ENCODE peak calls at places on chromosomes 2 and 18, in ten cellular contexts. V, H, K, A, P, L, Y, O, M and W are unnamed samples.

GRCh38 chr2:156589381-156590079 is 153.4 kb downstream of the GPD2 start:
- DNase-seq in V (no peak), H (peak; percentile 23), K (peak; percentile 22), A (peak; percentile 15), P (peak; percentile 31), L (peak; percentile 76), Y (no peak), O (no peak), M (peak; percentile 78), W (peak; percentile 13)

GRCh38 chr2:27079233-27080139 is 1.1 kb downstream of the EMILIN1 start:
- DNase-seq in V (no peak), H (no peak), K (peak; percentile 34), A (no peak), P (no peak), L (no peak), Y (peak; percentile 47), O (no peak), M (no peak), W (no peak)

GRCh38 chr2:156189143-156189542 is 143.4 kb downstream of the NR4A2 start:
- DNase-seq in V (peak; percentile 63), H (no peak), K (no peak), A (no peak), P (peak; percentile 43), L (no peak), Y (no peak), O (no peak), M (no peak), W (no peak)

GRCh38 chr2:40282428-40282827 is 169.5 kb downstream of the SLC8A1 start:
- DNase-seq in V (no peak), H (no peak), K (no peak), A (peak; percentile 22), P (no peak), L (peak; percentile 51), Y (no peak), O (no peak), M (peak; percentile 39), W (no peak)

GRCh38 chr2:201777043-201777442 is 3.7 kb downstream of the ALS2 start:
- DNase-seq in V (no peak), H (no peak), K (no peak), A (no peak), P (no peak), L (no peak), Y (no peak), O (no peak), M (no peak), W (no peak)

GRCh38 chr2:206533977-206534376 is 90.6 kb downstream of the ADAM23 start:
- DNase-seq in V (no peak), H (no peak), K (no peak), A (no peak), P (no peak), L (no peak), Y (no peak), O (no peak), M (no peak), W (no peak)

GRCh38 chr2:88765154-88765948 is 73.9 kb downstream of the RPIA start:
- DNase-seq in V (peak; percentile 75), H (peak; percentile 45), K (peak; percentile 66), A (no peak), P (peak; percentile 58), L (peak; percentile 14), Y (no peak), O (peak; percentile 81), M (peak; percentile 10), W (no peak)

GRCh38 chr2:109487237-109487869 is 126.4 kb downstream of the SEPTIN10 start:
- DNase-seq in V (no peak), H (no peak), K (no peak), A (peak; percentile 44), P (no peak), L (peak; percentile 93), Y (no peak), O (no peak), M (peak; percentile 47), W (no peak)

GRCh38 chr2:143686585-143687164 is 557.5 kb downstream of the ARHGAP15 start:
- DNase-seq in V (no peak), H (no peak), K (no peak), A (peak; percentile 8), P (no peak), L (peak; percentile 68), Y (no peak), O (no peak), M (peak; percentile 66), W (peak; percentile 9)

GRCh38 chr2:101884423-101884822 is 107.3 kb upstream of the IL1R2 start:
- DNase-seq in V (no peak), H (no peak), K (no peak), A (no peak), P (no peak), L (no peak), Y (no peak), O (no peak), M (no peak), W (no peak)

GRCh38 chr18:43515481-43515880 is 238.2 kb upstream of the SYT4 start:
- DNase-seq in V (no peak), H (no peak), K (no peak), A (no peak), P (no peak), L (no peak), Y (no peak), O (no peak), M (no peak), W (no peak)

GRCh38 chr2:111662771-111663470 is 221.1 kb downstream of the ANAPC1 start:
- DNase-seq in V (peak; percentile 18), H (no peak), K (no peak), A (no peak), P (no peak), L (peak; percentile 56), Y (no peak), O (no peak), M (peak; percentile 7), W (no peak)

GRCh38 chr2:46914578-46915230 is 902 bp downstream of the MCFD2 start:
- DNase-seq in V (no peak), H (no peak), K (no peak), A (no peak), P (no peak), L (no peak), Y (no peak), O (no peak), M (no peak), W (no peak)

GRCh38 chr2:207836526-207837133 is 66.9 kb upstream of the FZD5 start:
- DNase-seq in V (peak; percentile 50), H (no peak), K (no peak), A (no peak), P (peak; percentile 46), L (peak; percentile 55), Y (no peak), O (no peak), M (no peak), W (no peak)

GRCh38 chr18:57664600-57665165 is 43.0 kb upstream of the NARS1 start:
- DNase-seq in V (no peak), H (no peak), K (no peak), A (no peak), P (no peak), L (no peak), Y (no peak), O (no peak), M (no peak), W (no peak)

DNA sequence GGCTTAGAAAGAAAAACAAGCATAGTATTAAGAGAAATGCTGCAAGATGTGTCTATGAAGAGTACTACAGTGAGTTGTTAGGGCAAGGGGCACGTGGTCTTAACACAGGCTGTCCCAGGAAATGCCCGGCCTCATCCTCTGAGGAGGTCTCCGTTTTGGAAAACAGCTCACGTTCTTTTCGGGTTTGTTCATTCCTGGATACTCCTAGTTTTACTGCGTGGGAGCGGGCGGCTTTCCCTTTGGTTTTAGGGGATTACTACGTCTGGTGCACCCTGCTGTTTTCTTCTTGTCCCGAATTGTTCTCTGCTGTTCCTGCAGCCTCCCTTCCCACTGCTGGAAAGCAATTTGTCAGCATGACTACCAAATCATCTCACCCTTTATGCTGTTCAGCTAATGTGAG is 55.5 kb upstream of the RAB6D start:
- DNase-seq in V (no peak), H (no peak), K (no peak), A (no peak), P (no peak), L (no peak), Y (peak; percentile 46), O (no peak), M (no peak), W (no peak)
- TF ChIP-seq CTCF in V (no peak), H (no peak), K (no peak), A (no peak), P (no peak), L (no peak), Y (no peak), O (no peak), M (no peak), W (no peak)

DNA sequence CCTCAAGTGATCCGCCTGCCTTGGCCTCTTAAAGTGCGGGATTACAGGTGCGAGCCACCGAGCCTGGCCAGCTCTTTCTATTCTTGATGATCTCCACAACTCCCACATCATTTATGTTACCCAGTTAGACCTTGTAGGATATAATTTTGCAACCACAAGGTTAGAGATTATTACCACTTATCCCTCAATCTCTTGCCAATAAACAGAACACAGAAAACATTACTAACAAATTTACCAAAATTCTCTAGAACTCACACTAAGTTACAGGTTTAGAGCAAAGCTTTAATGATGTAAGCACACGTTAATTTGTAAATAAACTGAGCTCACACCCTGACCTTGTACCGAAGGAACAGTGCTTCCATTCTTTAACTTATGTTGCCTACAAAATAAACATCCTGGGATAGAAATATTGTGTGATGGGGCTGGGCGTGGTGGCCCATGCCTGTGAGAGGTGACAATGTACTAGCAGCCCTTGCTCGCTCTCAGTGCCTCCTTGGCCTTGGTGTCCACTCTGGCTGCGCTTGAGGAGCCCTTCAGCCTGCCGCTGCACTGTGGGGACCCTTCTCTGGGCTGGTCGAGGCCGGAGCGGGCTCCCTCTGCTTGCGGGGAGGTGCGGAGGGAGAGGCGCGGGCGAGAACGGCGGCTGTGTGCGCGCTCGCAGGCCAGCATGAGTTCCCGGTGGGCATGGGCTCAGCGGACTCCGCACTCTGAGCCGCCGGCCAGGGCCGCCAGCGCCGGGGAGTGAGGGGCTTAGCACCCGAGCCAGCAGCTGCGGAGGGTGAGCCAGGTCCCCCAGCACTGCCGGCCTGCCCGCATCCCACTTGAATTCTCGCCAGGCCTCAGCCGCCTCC is 42.1 kb upstream of the ITSN2 start:
- DNase-seq in V (no peak), H (no peak), K (no peak), A (no peak), P (no peak), L (no peak), Y (peak; percentile 48), O (peak; percentile 36), M (no peak), W (no peak)
- TF ChIP-seq CTCF in V (no peak), H (no peak), K (no peak), A (no peak), P (no peak), L (no peak), Y (no peak), O (no peak), M (no peak), W (no peak)

DNA sequence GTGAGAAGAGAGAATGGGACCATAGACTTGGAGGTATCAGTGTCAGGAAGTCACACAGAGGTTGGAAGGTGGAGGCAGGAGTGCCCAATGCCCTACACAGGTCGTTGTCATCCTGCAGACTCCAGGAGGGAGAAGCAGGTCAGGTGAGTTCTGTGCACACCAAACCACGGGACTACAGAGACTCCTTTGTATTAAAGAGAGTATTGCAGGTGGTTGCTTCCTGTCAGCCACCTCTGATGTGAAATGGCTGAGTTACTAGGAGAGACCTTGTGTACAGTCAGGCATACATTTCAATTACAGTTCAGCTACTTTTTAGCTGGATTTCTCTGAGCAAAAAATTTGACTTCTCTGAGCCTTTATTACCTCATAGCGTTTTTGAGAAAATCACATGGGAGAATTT is 51.6 kb downstream of the SPP2 start:
- DNase-seq in V (no peak), H (no peak), K (no peak), A (no peak), P (peak; percentile 44), L (no peak), Y (no peak), O (no peak), M (no peak), W (no peak)
- TF ChIP-seq CTCF in V (no peak), H (no peak), K (no peak), A (no peak), P (no peak), L (no peak), Y (no peak), O (no peak), M (no peak), W (peak; percentile 29)

GRCh38 chr2:214378455-214379103 is 32.3 kb upstream of the VWC2L start:
- DNase-seq in V (no peak), H (no peak), K (no peak), A (no peak), P (no peak), L (no peak), Y (no peak), O (no peak), M (no peak), W (no peak)
- TF ChIP-seq CTCF in V (no peak), H (no peak), K (no peak), A (no peak), P (no peak), L (no peak), Y (no peak), O (no peak), M (no peak), W (peak; percentile 28)